ENCODE peak calls at places on chromosomes 16 and 17, in seven cellular contexts. A is hepatocyte; J is CD8-positive, alpha-beta memory T cell; B is HCT116; R is GM23248; I is tibial nerve; L is PC-3. K is an unnamed sample.

GRCh38 chr17:56486732-56487131 is 106.8 kb upstream of the NOG start:
- DNase-seq in A (no peak), J (no peak), B (no peak), R (peak; percentile 16), I (no peak), L (no peak), K (no peak)

GRCh38 chr17:37447641-37448040 is 41.0 kb downstream of the TADA2A start:
- DNase-seq in A (no peak), J (no peak), B (peak; percentile 50), R (peak; percentile 83), I (no peak), L (peak; percentile 55), K (no peak)

GRCh38 chr17:37769050-37769449 is 24.2 kb upstream of the HNF1B start:
- DNase-seq in A (no peak), J (no peak), B (no peak), R (no peak), I (no peak), L (no peak), K (no peak)

GRCh38 chr16:19555938-19556778 is 655 bp downstream of the VPS35L start:
- DNase-seq in A (peak; percentile 72), J (peak; percentile 18), B (peak; percentile 59), R (peak; percentile 49), I (no peak), L (peak; percentile 6), K (no peak)

GRCh38 chr17:63136381-63137012 is 170.5 kb downstream of the TANC2 start:
- DNase-seq in A (no peak), J (no peak), B (no peak), R (no peak), I (no peak), L (no peak), K (no peak)

GRCh38 chr16:55249361-55249760 is 74.6 kb upstream of the IRX6 start:
- DNase-seq in A (no peak), J (no peak), B (no peak), R (no peak), I (no peak), L (no peak), K (no peak)

GRCh38 chr17:56751145-56751743 is 82.5 kb downstream of the C17orf67 start:
- DNase-seq in A (no peak), J (no peak), B (no peak), R (no peak), I (no peak), L (peak; percentile 5), K (no peak)

GRCh38 chr16:49462989-49463371 is 89.4 kb downstream of the C16orf78 start:
- DNase-seq in A (no peak), J (peak; percentile 25), B (no peak), R (no peak), I (no peak), L (no peak), K (peak; percentile 64)

DNA sequence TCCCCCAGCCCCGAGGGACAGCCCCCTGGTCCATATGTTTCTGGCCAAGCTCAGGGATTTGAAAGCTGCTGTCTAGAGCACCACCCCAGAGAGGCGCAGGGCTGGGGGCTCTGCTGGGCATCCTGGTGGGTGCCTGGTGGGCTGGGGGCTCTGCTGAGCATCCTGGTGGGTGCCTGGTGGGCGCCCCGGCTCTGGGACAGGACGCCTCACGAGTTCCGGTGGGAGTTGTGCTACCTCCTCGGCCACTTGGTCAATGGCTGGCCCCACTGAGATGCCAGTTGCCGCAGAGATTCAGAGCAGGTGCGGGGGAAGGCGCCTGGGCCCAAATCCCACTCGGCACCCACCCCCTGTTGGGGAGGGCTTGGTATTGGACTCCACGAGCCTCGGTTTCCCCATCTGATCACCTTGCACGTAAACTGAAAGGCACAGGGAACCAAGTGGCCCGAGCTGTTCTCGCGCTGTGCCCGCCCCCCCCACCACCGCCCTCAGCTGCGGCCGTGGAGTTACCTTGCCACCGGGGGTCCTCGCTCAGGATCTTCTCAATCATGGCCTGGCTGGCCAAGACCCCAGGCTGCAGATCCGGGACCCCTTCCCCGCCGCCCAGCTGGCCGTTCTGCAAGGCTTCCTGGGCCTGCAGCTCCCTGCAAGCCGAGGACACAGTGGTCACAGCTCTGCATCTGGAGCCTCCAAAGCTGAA is 13.3 kb downstream of the UNKL start:
- DNase-seq in A (no peak), J (no peak), B (no peak), R (no peak), I (no peak), L (no peak), K (no peak)
- H3K27ac ChIP-seq in A (no peak overlapping the region), J (no peak overlapping the region), B (no peak overlapping the region), R (no peak overlapping the region), I (no peak overlapping the region), L (no peak overlapping the region), K (no peak overlapping the region)

GRCh38 chr17:66507982-66508760 is 205.8 kb downstream of the PRKCA start:
- DNase-seq in A (no peak), J (no peak), B (no peak), R (peak; percentile 22), I (no peak), L (no peak), K (no peak)
- H3K4me3 ChIP-seq in A (no peak overlapping the region), J (no peak overlapping the region), B (peak overlapping the region; percentile 35), R (peak overlapping the region; percentile 53), I (no peak overlapping the region), L (peak overlapping the region; percentile 10), K (no peak overlapping the region)

GRCh38 chr16:2091722-2092620 is 43.7 kb downstream of the PKD1 start:
- DNase-seq in A (peak; percentile 37), J (no peak), B (no peak), R (no peak), I (no peak), L (no peak), K (no peak)
- H3K27ac ChIP-seq in A (peak overlapping the region; percentile 65), J (no peak overlapping the region), B (peak overlapping the region; percentile 84), R (no peak overlapping the region), I (peak overlapping the region; percentile 39), L (no peak overlapping the region), K (no peak overlapping the region)

GRCh38 chr17:82298538-82299421 is 18.6 kb downstream of the CD7 start:
- DNase-seq in A (no peak), J (peak; percentile 59), B (no peak), R (no peak), I (no peak), L (no peak), K (no peak)
- H3K4me3 ChIP-seq in A (no peak overlapping the region), J (peak overlapping the region; percentile 79), B (peak overlapping the region; percentile 62), R (peak overlapping the region; percentile 71), I (peak overlapping the region; percentile 45), L (peak overlapping the region; percentile 69), K (peak overlapping the region; percentile 78)

DNA sequence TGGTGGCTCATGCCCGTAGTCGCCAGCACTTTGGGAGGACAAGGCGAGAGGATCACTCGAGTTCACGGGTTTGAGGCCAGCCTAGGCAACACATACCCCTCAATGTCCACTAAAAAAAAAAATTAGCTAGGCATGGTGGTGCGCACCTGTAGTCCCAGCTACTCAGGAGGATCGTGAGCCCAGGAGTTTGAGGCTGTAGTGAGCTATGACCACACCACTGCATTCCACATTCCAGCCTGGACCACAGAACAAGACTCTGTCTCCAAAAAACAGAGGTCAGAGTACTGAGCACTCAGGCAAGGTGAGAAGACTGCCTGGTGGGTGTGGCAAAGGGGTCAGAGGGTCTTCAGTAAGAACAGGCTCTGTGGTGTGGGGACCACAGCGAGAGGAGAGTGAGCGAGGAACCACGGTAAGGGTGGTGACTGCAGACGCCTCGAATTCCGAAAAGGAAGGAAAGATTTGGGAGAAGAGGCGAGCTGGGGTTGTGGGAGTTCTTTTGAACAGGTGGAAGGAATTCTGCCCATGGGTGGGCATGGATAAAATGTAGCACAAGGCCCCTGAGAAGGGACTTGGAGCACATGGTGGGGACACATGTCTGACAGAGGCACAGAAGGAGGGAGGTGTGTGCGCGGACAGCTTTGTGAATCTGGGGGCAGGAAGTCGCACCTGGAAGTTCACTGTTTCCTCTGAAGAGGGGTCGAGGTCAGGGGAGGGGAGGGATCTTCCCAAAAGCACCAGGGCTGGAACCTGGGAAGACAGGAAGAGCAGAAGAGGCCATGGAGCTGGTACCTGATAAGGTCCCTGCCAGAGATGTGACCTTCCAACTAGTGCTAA is 134.6 kb downstream of the PARN start:
- DNase-seq in A (no peak), J (no peak), B (no peak), R (no peak), I (no peak), L (no peak), K (no peak)
- H3K27ac ChIP-seq in A (no peak overlapping the region), J (no peak overlapping the region), B (no peak overlapping the region), R (no peak overlapping the region), I (no peak overlapping the region), L (no peak overlapping the region), K (no peak overlapping the region)

K was measured in coronary artery.